ENCODE peak calls at places on chromosomes 4 and X, in nine cellular contexts. One of them, this sample, is unnamed.
A peak's percentile ranks its signal among the peaks of the same experiment; 100 is the strongest.

GRCh38 chr4:26048378-26048882 is 134.4 kb downstream of the SMIM20 start:
- DNase-seq in adipocyte: peak; percentile 94
- DNase-seq in right lobe of liver: no peak
- DNase-seq in CD4-positive, alpha-beta memory T cell: no peak
- DNase-seq in Karpas-422: no peak
- DNase-seq in psoas muscle: peak; percentile 66
- DNase-seq in ascending aorta: no peak
- DNase-seq in thyroid gland: peak; percentile 18
- DNase-seq in naive thymus-derived CD4-positive, alpha-beta T cell: no peak
- DNase-seq in this sample: no peak

GRCh38 chr4:174314770-174315169 is 31.1 kb downstream of the CEP44 start:
- DNase-seq in adipocyte: peak; percentile 37
- DNase-seq in right lobe of liver: no peak
- DNase-seq in CD4-positive, alpha-beta memory T cell: no peak
- DNase-seq in Karpas-422: no peak
- DNase-seq in psoas muscle: no peak
- DNase-seq in ascending aorta: no peak
- DNase-seq in thyroid gland: no peak
- DNase-seq in naive thymus-derived CD4-positive, alpha-beta T cell: no peak
- DNase-seq in this sample: no peak

GRCh38 chr4:25061602-25062001 is 30.9 kb upstream of the LGI2 start:
- DNase-seq in adipocyte: no peak
- DNase-seq in right lobe of liver: no peak
- DNase-seq in CD4-positive, alpha-beta memory T cell: no peak
- DNase-seq in Karpas-422: no peak
- DNase-seq in psoas muscle: no peak
- DNase-seq in ascending aorta: no peak
- DNase-seq in thyroid gland: no peak
- DNase-seq in naive thymus-derived CD4-positive, alpha-beta T cell: no peak
- DNase-seq in this sample: no peak

GRCh38 chr4:77181737-77182136 is 24.7 kb downstream of the CCNG2 start:
- DNase-seq in adipocyte: no peak
- DNase-seq in right lobe of liver: no peak
- DNase-seq in CD4-positive, alpha-beta memory T cell: no peak
- DNase-seq in Karpas-422: no peak
- DNase-seq in psoas muscle: no peak
- DNase-seq in ascending aorta: no peak
- DNase-seq in thyroid gland: no peak
- DNase-seq in naive thymus-derived CD4-positive, alpha-beta T cell: no peak
- DNase-seq in this sample: no peak

GRCh38 chrX:45850775-45851433 is 650.2 kb upstream of the DIPK2B start:
- DNase-seq in adipocyte: peak; percentile 67
- DNase-seq in right lobe of liver: no peak
- DNase-seq in CD4-positive, alpha-beta memory T cell: peak; percentile 18
- DNase-seq in Karpas-422: no peak
- DNase-seq in psoas muscle: peak; percentile 17
- DNase-seq in ascending aorta: no peak
- DNase-seq in thyroid gland: peak; percentile 8
- DNase-seq in naive thymus-derived CD4-positive, alpha-beta T cell: peak; percentile 4
- DNase-seq in this sample: peak; percentile 44

GRCh38 chr4:6471303-6472007 is 959 bp downstream of the PPP2R2C start:
- DNase-seq in adipocyte: peak; percentile 8
- DNase-seq in right lobe of liver: peak; percentile 7
- DNase-seq in CD4-positive, alpha-beta memory T cell: no peak
- DNase-seq in Karpas-422: no peak
- DNase-seq in psoas muscle: no peak
- DNase-seq in ascending aorta: no peak
- DNase-seq in thyroid gland: no peak
- DNase-seq in naive thymus-derived CD4-positive, alpha-beta T cell: no peak
- DNase-seq in this sample: peak; percentile 73

GRCh38 chrX:115362334-115363095 is 73.0 kb downstream of the LUZP4 start:
- DNase-seq in adipocyte: peak; percentile 22
- DNase-seq in right lobe of liver: no peak
- DNase-seq in CD4-positive, alpha-beta memory T cell: no peak
- DNase-seq in Karpas-422: peak; percentile 44
- DNase-seq in psoas muscle: no peak
- DNase-seq in ascending aorta: no peak
- DNase-seq in thyroid gland: no peak
- DNase-seq in naive thymus-derived CD4-positive, alpha-beta T cell: no peak
- DNase-seq in this sample: peak; percentile 21

GRCh38 chr4:8320386-8320750 is 50.8 kb downstream of the HTRA3 start:
- DNase-seq in adipocyte: no peak
- DNase-seq in right lobe of liver: peak; percentile 40
- DNase-seq in CD4-positive, alpha-beta memory T cell: no peak
- DNase-seq in Karpas-422: peak; percentile 71
- DNase-seq in psoas muscle: peak; percentile 14
- DNase-seq in ascending aorta: no peak
- DNase-seq in thyroid gland: no peak
- DNase-seq in naive thymus-derived CD4-positive, alpha-beta T cell: no peak
- DNase-seq in this sample: peak; percentile 86

GRCh38 chrX:55582447-55582846 is 40.8 kb upstream of the FOXR2 start:
- DNase-seq in adipocyte: no peak
- DNase-seq in right lobe of liver: no peak
- DNase-seq in CD4-positive, alpha-beta memory T cell: no peak
- DNase-seq in Karpas-422: no peak
- DNase-seq in psoas muscle: no peak
- DNase-seq in ascending aorta: no peak
- DNase-seq in thyroid gland: no peak
- DNase-seq in naive thymus-derived CD4-positive, alpha-beta T cell: no peak
- DNase-seq in this sample: no peak

GRCh38 chr4:119627267-119628190 is 1.1 kb downstream of the PDE5A start:
- DNase-seq in adipocyte: peak; percentile 91
- DNase-seq in right lobe of liver: peak; percentile 53
- DNase-seq in CD4-positive, alpha-beta memory T cell: peak; percentile 60
- DNase-seq in Karpas-422: peak; percentile 82
- DNase-seq in psoas muscle: peak; percentile 63
- DNase-seq in ascending aorta: peak; percentile 38
- DNase-seq in thyroid gland: peak; percentile 71
- DNase-seq in naive thymus-derived CD4-positive, alpha-beta T cell: peak; percentile 51
- DNase-seq in this sample: peak; percentile 89

GRCh38 chrX:48976086-48976485 is 4.4 kb upstream of the KCND1 start:
- DNase-seq in adipocyte: no peak
- DNase-seq in right lobe of liver: no peak
- DNase-seq in CD4-positive, alpha-beta memory T cell: no peak
- DNase-seq in Karpas-422: no peak
- DNase-seq in psoas muscle: no peak
- DNase-seq in ascending aorta: no peak
- DNase-seq in thyroid gland: no peak
- DNase-seq in naive thymus-derived CD4-positive, alpha-beta T cell: no peak
- DNase-seq in this sample: no peak

GRCh38 chr4:180664766-180665368 is 1578.3 kb upstream of the TENM3 start:
- DNase-seq in adipocyte: peak; percentile 96
- DNase-seq in right lobe of liver: peak; percentile 63
- DNase-seq in CD4-positive, alpha-beta memory T cell: peak; percentile 30
- DNase-seq in Karpas-422: peak; percentile 85
- DNase-seq in psoas muscle: no peak
- DNase-seq in ascending aorta: no peak
- DNase-seq in thyroid gland: peak; percentile 61
- DNase-seq in naive thymus-derived CD4-positive, alpha-beta T cell: peak; percentile 27
- DNase-seq in this sample: peak; percentile 29

GRCh38 chr4:74821541-74821940 is 27.2 kb upstream of the BTC start:
- DNase-seq in adipocyte: no peak
- DNase-seq in right lobe of liver: no peak
- DNase-seq in CD4-positive, alpha-beta memory T cell: no peak
- DNase-seq in Karpas-422: no peak
- DNase-seq in psoas muscle: no peak
- DNase-seq in ascending aorta: no peak
- DNase-seq in thyroid gland: no peak
- DNase-seq in naive thymus-derived CD4-positive, alpha-beta T cell: no peak
- DNase-seq in this sample: no peak

GRCh38 chrX:120791013-120791643 is 84.5 kb downstream of the CT47B1 start:
- DNase-seq in adipocyte: peak; percentile 79
- DNase-seq in right lobe of liver: no peak
- DNase-seq in CD4-positive, alpha-beta memory T cell: no peak
- DNase-seq in Karpas-422: no peak
- DNase-seq in psoas muscle: peak; percentile 54
- DNase-seq in ascending aorta: peak; percentile 14
- DNase-seq in thyroid gland: peak; percentile 17
- DNase-seq in naive thymus-derived CD4-positive, alpha-beta T cell: no peak
- DNase-seq in this sample: no peak

GRCh38 chr4:177281544-177281943 is 28.1 kb upstream of the NEIL3 start:
- DNase-seq in adipocyte: peak; percentile 66
- DNase-seq in right lobe of liver: no peak
- DNase-seq in CD4-positive, alpha-beta memory T cell: no peak
- DNase-seq in Karpas-422: no peak
- DNase-seq in psoas muscle: no peak
- DNase-seq in ascending aorta: no peak
- DNase-seq in thyroid gland: no peak
- DNase-seq in naive thymus-derived CD4-positive, alpha-beta T cell: no peak
- DNase-seq in this sample: no peak

GRCh38 chr4:19130836-19131235 is 1109.3 kb upstream of the LCORL start:
- DNase-seq in adipocyte: no peak
- DNase-seq in right lobe of liver: no peak
- DNase-seq in CD4-positive, alpha-beta memory T cell: no peak
- DNase-seq in Karpas-422: no peak
- DNase-seq in psoas muscle: no peak
- DNase-seq in ascending aorta: no peak
- DNase-seq in thyroid gland: no peak
- DNase-seq in naive thymus-derived CD4-positive, alpha-beta T cell: no peak
- DNase-seq in this sample: no peak

GRCh38 chr4:186900232-186900900 is 176.7 kb upstream of the FAT1 start:
- DNase-seq in adipocyte: peak; percentile 65
- DNase-seq in right lobe of liver: no peak
- DNase-seq in CD4-positive, alpha-beta memory T cell: no peak
- DNase-seq in Karpas-422: no peak
- DNase-seq in psoas muscle: no peak
- DNase-seq in ascending aorta: no peak
- DNase-seq in thyroid gland: no peak
- DNase-seq in naive thymus-derived CD4-positive, alpha-beta T cell: no peak
- DNase-seq in this sample: no peak

GRCh38 chr4:27985522-27985921 is 1124.9 kb downstream of the STIM2 start:
- DNase-seq in adipocyte: no peak
- DNase-seq in right lobe of liver: no peak
- DNase-seq in CD4-positive, alpha-beta memory T cell: no peak
- DNase-seq in Karpas-422: no peak
- DNase-seq in psoas muscle: no peak
- DNase-seq in ascending aorta: no peak
- DNase-seq in thyroid gland: no peak
- DNase-seq in naive thymus-derived CD4-positive, alpha-beta T cell: no peak
- DNase-seq in this sample: no peak

GRCh38 chr4:14809203-14809602 is 193.1 kb upstream of the CPEB2 start:
- DNase-seq in adipocyte: no peak
- DNase-seq in right lobe of liver: no peak
- DNase-seq in CD4-positive, alpha-beta memory T cell: no peak
- DNase-seq in Karpas-422: no peak
- DNase-seq in psoas muscle: no peak
- DNase-seq in ascending aorta: no peak
- DNase-seq in thyroid gland: no peak
- DNase-seq in naive thymus-derived CD4-positive, alpha-beta T cell: no peak
- DNase-seq in this sample: no peak

GRCh38 chr4:30721353-30722091 is 1.4 kb downstream of the PCDH7 start:
- DNase-seq in adipocyte: peak; percentile 84
- DNase-seq in right lobe of liver: peak; percentile 46
- DNase-seq in CD4-positive, alpha-beta memory T cell: no peak
- DNase-seq in Karpas-422: no peak
- DNase-seq in psoas muscle: peak; percentile 35
- DNase-seq in ascending aorta: no peak
- DNase-seq in thyroid gland: peak; percentile 63
- DNase-seq in naive thymus-derived CD4-positive, alpha-beta T cell: no peak
- DNase-seq in this sample: peak; percentile 87

GRCh38 chr4:151658959-151659593 is 101.7 kb downstream of the GATB start:
- DNase-seq in adipocyte: no peak
- DNase-seq in right lobe of liver: no peak
- DNase-seq in CD4-positive, alpha-beta memory T cell: no peak
- DNase-seq in Karpas-422: no peak
- DNase-seq in psoas muscle: no peak
- DNase-seq in ascending aorta: no peak
- DNase-seq in thyroid gland: no peak
- DNase-seq in naive thymus-derived CD4-positive, alpha-beta T cell: peak; percentile 39
- DNase-seq in this sample: no peak

GRCh38 chr4:107857741-107858140 is 33.0 kb downstream of the SGMS2 start:
- DNase-seq in adipocyte: no peak
- DNase-seq in right lobe of liver: no peak
- DNase-seq in CD4-positive, alpha-beta memory T cell: no peak
- DNase-seq in Karpas-422: no peak
- DNase-seq in psoas muscle: no peak
- DNase-seq in ascending aorta: no peak
- DNase-seq in thyroid gland: no peak
- DNase-seq in naive thymus-derived CD4-positive, alpha-beta T cell: no peak
- DNase-seq in this sample: no peak

DNA sequence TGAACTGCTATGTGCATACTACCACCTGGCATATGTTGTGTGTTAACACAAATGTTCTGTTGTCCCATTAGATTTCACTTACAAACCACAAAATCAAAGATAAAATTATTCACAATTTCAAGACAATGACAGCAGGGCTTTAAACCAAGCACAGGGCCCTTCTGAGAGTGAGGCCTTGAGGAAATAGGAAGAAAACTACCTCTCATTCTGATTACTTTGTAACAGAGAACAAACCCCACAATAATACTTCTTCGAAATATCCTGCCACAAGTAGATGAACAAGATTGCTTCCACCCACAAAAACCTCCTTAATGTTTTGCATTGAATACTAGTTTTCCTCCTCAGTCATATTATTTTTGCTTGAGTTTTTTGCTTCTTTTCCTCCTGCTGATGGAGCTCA is 85.5 kb upstream of the SPANXB1 start:
- DNase-seq in adipocyte: no peak
- DNase-seq in right lobe of liver: no peak
- DNase-seq in CD4-positive, alpha-beta memory T cell: no peak
- DNase-seq in Karpas-422: no peak
- DNase-seq in psoas muscle: no peak
- DNase-seq in ascending aorta: no peak
- DNase-seq in thyroid gland: no peak
- DNase-seq in naive thymus-derived CD4-positive, alpha-beta T cell: no peak
- DNase-seq in this sample: no peak
- H3K4me3 ChIP-seq in adipocyte: no peak overlapping the region
- H3K4me3 ChIP-seq in right lobe of liver: no peak overlapping the region
- H3K4me3 ChIP-seq in CD4-positive, alpha-beta memory T cell: no peak overlapping the region
- H3K4me3 ChIP-seq in Karpas-422: no peak overlapping the region
- H3K4me3 ChIP-seq in psoas muscle: no peak overlapping the region
- H3K4me3 ChIP-seq in ascending aorta: no peak overlapping the region
- H3K4me3 ChIP-seq in thyroid gland: no peak overlapping the region
- H3K4me3 ChIP-seq in naive thymus-derived CD4-positive, alpha-beta T cell: no peak overlapping the region
- H3K4me3 ChIP-seq in this sample: no peak overlapping the region

GRCh38 chrX:39616098-39616729 is 481.5 kb downstream of the BCOR start:
- DNase-seq in adipocyte: no peak
- DNase-seq in right lobe of liver: no peak
- DNase-seq in CD4-positive, alpha-beta memory T cell: no peak
- DNase-seq in Karpas-422: no peak
- DNase-seq in psoas muscle: no peak
- DNase-seq in ascending aorta: no peak
- DNase-seq in thyroid gland: no peak
- DNase-seq in naive thymus-derived CD4-positive, alpha-beta T cell: no peak
- DNase-seq in this sample: no peak
- H3K27me3 ChIP-seq in adipocyte: peaks cover 57% of the 10 kb centered on the region
- H3K27me3 ChIP-seq in right lobe of liver: no peaks in the 10 kb centered on the region
- H3K27me3 ChIP-seq in CD4-positive, alpha-beta memory T cell: no peaks in the 10 kb centered on the region
- H3K27me3 ChIP-seq in Karpas-422: no peaks in the 10 kb centered on the region
- H3K27me3 ChIP-seq in psoas muscle: peaks cover 17% of the 10 kb centered on the region
- H3K27me3 ChIP-seq in ascending aorta: no peaks in the 10 kb centered on the region
- H3K27me3 ChIP-seq in thyroid gland: no peaks in the 10 kb centered on the region
- H3K27me3 ChIP-seq in naive thymus-derived CD4-positive, alpha-beta T cell: no peaks in the 10 kb centered on the region
- H3K27me3 ChIP-seq in this sample: peaks cover 3% of the 10 kb centered on the region

GRCh38 chr4:81432825-81433224 is 38.9 kb downstream of the RASGEF1B start:
- DNase-seq in adipocyte: no peak
- DNase-seq in right lobe of liver: no peak
- DNase-seq in CD4-positive, alpha-beta memory T cell: no peak
- DNase-seq in Karpas-422: no peak
- DNase-seq in psoas muscle: no peak
- DNase-seq in ascending aorta: no peak
- DNase-seq in thyroid gland: no peak
- DNase-seq in naive thymus-derived CD4-positive, alpha-beta T cell: no peak
- DNase-seq in this sample: no peak
- H3K36me3 ChIP-seq in adipocyte: peaks cover 17% of the 10 kb centered on the region
- H3K36me3 ChIP-seq in right lobe of liver: peaks cover 88% of the 10 kb centered on the region
- H3K36me3 ChIP-seq in CD4-positive, alpha-beta memory T cell: no peaks in the 10 kb centered on the region
- H3K36me3 ChIP-seq in Karpas-422: no peaks in the 10 kb centered on the region
- H3K36me3 ChIP-seq in psoas muscle: peaks cover 81% of the 10 kb centered on the region
- H3K36me3 ChIP-seq in ascending aorta: peaks cover 33% of the 10 kb centered on the region
- H3K36me3 ChIP-seq in thyroid gland: peaks cover 7% of the 10 kb centered on the region
- H3K36me3 ChIP-seq in naive thymus-derived CD4-positive, alpha-beta T cell: peaks cover 9% of the 10 kb centered on the region
- H3K36me3 ChIP-seq in this sample: no peaks in the 10 kb centered on the region

GRCh38 chr4:184598753-184599491 is 50.3 kb downstream of the CASP3 start:
- DNase-seq in adipocyte: no peak
- DNase-seq in right lobe of liver: no peak
- DNase-seq in CD4-positive, alpha-beta memory T cell: no peak
- DNase-seq in Karpas-422: no peak
- DNase-seq in psoas muscle: no peak
- DNase-seq in ascending aorta: no peak
- DNase-seq in thyroid gland: no peak
- DNase-seq in naive thymus-derived CD4-positive, alpha-beta T cell: no peak
- DNase-seq in this sample: peak; percentile 13
- H3K4me3 ChIP-seq in adipocyte: peak overlapping the region; percentile 46
- H3K4me3 ChIP-seq in right lobe of liver: no peak overlapping the region
- H3K4me3 ChIP-seq in CD4-positive, alpha-beta memory T cell: no peak overlapping the region
- H3K4me3 ChIP-seq in Karpas-422: no peak overlapping the region
- H3K4me3 ChIP-seq in psoas muscle: no peak overlapping the region
- H3K4me3 ChIP-seq in ascending aorta: no peak overlapping the region
- H3K4me3 ChIP-seq in thyroid gland: no peak overlapping the region
- H3K4me3 ChIP-seq in naive thymus-derived CD4-positive, alpha-beta T cell: no peak overlapping the region
- H3K4me3 ChIP-seq in this sample: no peak overlapping the region

This sample was measured in H7.